ENCODE peak calls at places on chromosome 7, in nine cellular contexts. C is IMR-90, V is hepatocyte, H is PC-9, S is H1, M is A549, J is mammary epithelial cell, K is GM12878, A is neural progenitor cell. N is an unnamed sample. For H3K9me3, the result is how much of the 10 kb centered on the place peaks cover.

GRCh38 chr7:35251606-35252310 is 2.1 kb downstream of the TBX20 start:
- DNase-seq in H (no peak), A (no peak), C (no peak), V (no peak), J (no peak), K (no peak), S (no peak), M (no peak), N (no peak)

GRCh38 chr7:20407585-20408466 is 77.1 kb downstream of the ITGB8 start:
- DNase-seq in K (no peak), H (peak), S (no peak), C (peak), J (peak), M (no peak), A (peak), V (no peak), N (no peak)

GRCh38 chr7:36285276-36285675 is 104.4 kb upstream of the ANLN start:
- DNase-seq in H (no peak), A (no peak), K (no peak), C (no peak), S (no peak), V (no peak), M (no peak), J (no peak), N (no peak)

GRCh38 chr7:79787623-79788022 is 334.2 kb upstream of the MAGI2 start:
- DNase-seq in C (no peak), S (no peak), H (no peak), J (no peak), A (no peak), M (no peak), V (no peak), K (no peak), N (no peak)

GRCh38 chr7:128135275-128136214 is 104.3 kb upstream of the LRRC4 start:
- DNase-seq in C (peak), V (peak), J (peak), K (no peak), S (no peak), A (peak), M (peak), H (peak), N (peak)

GRCh38 chr7:73436031-73436929 is 2.7 kb downstream of the FZD9 start:
- DNase-seq in J (no peak), M (peak), V (peak), S (no peak), H (peak), C (no peak), A (no peak), K (no peak), N (no peak)

GRCh38 chr7:80449841-80450240 is 62.0 kb downstream of the GNAT3 start:
- DNase-seq in J (no peak), K (no peak), C (no peak), V (peak), M (no peak), S (no peak), A (no peak), H (no peak), N (no peak)

GRCh38 chr7:96075510-96076349 is 246.2 kb downstream of the SLC25A13 start:
- DNase-seq in A (peak), K (no peak), S (no peak), H (peak), C (peak), V (peak), M (peak), J (peak), N (peak)

GRCh38 chr7:137875746-137876145 is 29.0 kb upstream of the DGKI start:
- DNase-seq in C (no peak), M (no peak), K (no peak), S (no peak), J (no peak), A (no peak), V (no peak), H (no peak), N (no peak)

GRCh38 chr7:131543298-131543697 is 13.1 kb downstream of the PODXL start:
- DNase-seq in K (no peak), C (no peak), V (no peak), H (no peak), M (no peak), J (no peak), A (no peak), S (no peak), N (no peak)

GRCh38 chr7:122746948-122747347 is 44.2 kb upstream of the RNF148 start:
- DNase-seq in J (no peak), A (no peak), S (no peak), H (no peak), K (peak), M (no peak), C (no peak), V (no peak), N (no peak)

GRCh38 chr7:100694196-100694745 is at the start of gene GIGYF1:
- DNase-seq in H (peak), A (peak), C (peak), K (no peak), V (peak), J (peak), S (no peak), M (peak), N (peak)

GRCh38 chr7:42055171-42055570 is 181.8 kb downstream of the GLI3 start:
- DNase-seq in V (no peak), A (no peak), H (no peak), M (no peak), K (no peak), C (no peak), J (no peak), S (no peak), N (no peak)

GRCh38 chr7:91046322-91047088 is 217.7 kb upstream of the FZD1 start:
- DNase-seq in H (no peak), K (no peak), C (peak), V (no peak), S (no peak), J (no peak), A (no peak), M (no peak), N (peak)

GRCh38 chr7:100373261-100373831 is at the start of gene PILRA:
- DNase-seq in C (no peak), J (no peak), V (no peak), M (no peak), A (no peak), K (no peak), S (no peak), H (no peak), N (no peak)

GRCh38 chr7:154591544-154591943 is 411.4 kb downstream of the PAXIP1 start:
- DNase-seq in K (no peak), M (no peak), C (no peak), S (no peak), V (peak), J (no peak), H (no peak), A (no peak), N (no peak)

GRCh38 chr7:41058986-41059741 is 643.7 kb downstream of the INHBA start:
- DNase-seq in M (no peak), V (peak), A (no peak), C (peak), J (peak), K (no peak), S (peak), H (peak), N (no peak)

GRCh38 chr7:74655785-74656420 is 1.6 kb upstream of the GTF2I start:
- DNase-seq in C (no peak), M (peak), A (no peak), V (no peak), H (no peak), J (no peak), S (no peak), K (no peak), N (no peak)

GRCh38 chr7:150806863-150807262 is 6.3 kb downstream of the TMEM176A start:
- DNase-seq in M (no peak), A (no peak), V (no peak), J (no peak), S (no peak), K (no peak), H (no peak), C (no peak), N (no peak)

GRCh38 chr7:12401538-12402364 is 1.9 kb downstream of the VWDE start:
- DNase-seq in A (no peak), S (no peak), V (no peak), M (no peak), C (no peak), J (no peak), K (no peak), H (no peak), N (no peak)

GRCh38 chr7:71477441-71477840 is 345.5 kb downstream of the GALNT17 start:
- DNase-seq in H (no peak), J (no peak), A (no peak), K (no peak), C (no peak), S (no peak), V (no peak), M (no peak), N (no peak)

GRCh38 chr7:461453-462172 is 58.0 kb downstream of the PDGFA start:
- DNase-seq in V (no peak), A (no peak), C (no peak), M (no peak), K (no peak), S (no peak), J (no peak), H (no peak), N (no peak)

GRCh38 chr7:1802899-1803298 is 132.8 kb downstream of the ELFN1 start:
- DNase-seq in J (no peak), C (no peak), M (no peak), S (no peak), H (no peak), K (no peak), V (no peak), A (no peak), N (no peak)

GRCh38 chr7:79692015-79692414 is 238.5 kb upstream of the MAGI2 start:
- DNase-seq in S (no peak), V (no peak), K (no peak), M (no peak), A (no peak), H (no peak), J (peak), C (peak), N (no peak)

GRCh38 chr7:30281263-30281662 is 3.1 kb upstream of the ZNRF2 start:
- DNase-seq in V (no peak), A (peak), M (no peak), C (no peak), K (no peak), S (no peak), H (no peak), J (no peak), N (no peak)
- H3K4me2 ChIP-seq in V (peak), A (peak), M (no peak), C (no peak), K (no peak), S (no peak), H (no peak), J (no peak), N (peak)

DNA sequence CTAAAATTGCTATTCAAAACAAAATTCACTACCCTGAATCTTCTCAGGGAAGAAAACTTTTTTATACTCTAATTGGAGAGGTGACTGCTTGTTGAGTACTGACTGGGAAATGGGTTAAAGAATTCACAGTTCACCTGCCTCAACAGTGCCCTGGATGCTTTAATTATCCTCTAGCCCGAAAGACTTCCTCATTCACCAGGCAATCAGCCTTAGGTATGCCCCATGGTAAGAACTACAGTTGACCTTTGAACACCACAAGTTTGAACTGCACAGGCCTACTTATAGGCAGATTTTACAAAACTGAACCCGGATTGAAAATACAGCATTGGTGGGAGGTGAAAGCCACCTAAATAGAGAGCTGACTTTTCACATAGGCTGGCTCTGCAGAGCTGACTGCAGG is 175.3 kb downstream of the ELAPOR2 start:
- DNase-seq in M (no peak), V (peak), S (no peak), H (no peak), J (no peak), K (no peak), C (no peak), A (no peak), N (no peak)
- H3K9me3 ChIP-seq in M (under half), V (under half), S (under half), H (under half), J (under half), K (under half), C (under half), A (under half), N (under half)

DNA sequence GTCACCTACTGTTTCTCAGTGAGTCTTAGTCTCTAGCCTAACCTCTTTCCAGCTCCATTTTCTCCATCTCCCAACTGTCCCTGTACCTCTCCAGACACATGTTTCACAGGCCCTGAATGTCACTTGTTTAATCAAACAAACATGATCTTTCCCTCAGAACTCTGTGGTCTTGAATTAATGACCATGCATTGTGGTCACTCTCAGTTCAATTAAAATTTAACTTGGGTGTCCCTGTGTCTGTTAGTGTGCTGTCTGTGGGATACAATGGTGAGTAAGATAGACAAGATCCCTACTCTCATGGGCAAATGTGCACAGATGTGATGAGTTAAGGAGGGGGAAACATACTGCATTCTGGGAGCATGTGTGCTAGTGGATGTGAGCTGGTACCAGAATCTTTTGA is 65.0 kb downstream of the RBM33 start:
- DNase-seq in S (no peak), H (no peak), A (no peak), C (no peak), V (no peak), M (no peak), K (no peak), J (no peak), N (no peak)
- H3K4me2 ChIP-seq in S (no peak), H (no peak), A (no peak), C (no peak), V (no peak), M (no peak), K (no peak), J (no peak), N (no peak)

DNA sequence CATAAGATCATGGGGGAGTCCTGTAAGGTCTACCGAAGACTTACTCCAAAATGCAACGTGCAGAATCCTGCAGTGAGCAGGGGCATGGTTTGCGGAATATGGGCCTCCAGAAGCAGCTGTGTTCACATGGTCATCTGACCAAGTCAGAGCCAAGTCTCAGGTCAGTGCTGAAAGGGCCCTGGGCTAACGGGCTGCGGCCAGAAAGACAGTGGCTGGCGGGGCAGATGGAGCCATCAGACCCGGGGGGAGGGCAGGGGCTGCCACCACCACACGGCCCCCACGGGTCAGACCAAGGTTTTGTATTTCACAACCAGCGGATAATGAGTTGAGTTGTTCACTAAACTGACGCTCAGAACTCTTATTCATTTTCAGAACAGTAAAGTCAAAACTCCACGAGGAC is 522.3 kb downstream of the PTPRN2 start:
- DNase-seq in H (no peak), K (no peak), M (no peak), S (no peak), C (no peak), J (no peak), V (no peak), A (no peak), N (no peak)
- H3K9me3 ChIP-seq in H (under half), K (under half), M (under half), S (under half), C (half or more), J (half or more), V (under half), A (under half), N (under half)

GRCh38 chr7:55552320-55553086 is 19.8 kb downstream of the VOPP1 start:
- DNase-seq in J (no peak), M (no peak), C (peak), K (no peak), V (peak), H (peak), A (no peak), S (no peak), N (no peak)
- H3K4me2 ChIP-seq in J (no peak), M (peak), C (peak), K (peak), V (no peak), H (peak), A (no peak), S (no peak), N (no peak)

DNA sequence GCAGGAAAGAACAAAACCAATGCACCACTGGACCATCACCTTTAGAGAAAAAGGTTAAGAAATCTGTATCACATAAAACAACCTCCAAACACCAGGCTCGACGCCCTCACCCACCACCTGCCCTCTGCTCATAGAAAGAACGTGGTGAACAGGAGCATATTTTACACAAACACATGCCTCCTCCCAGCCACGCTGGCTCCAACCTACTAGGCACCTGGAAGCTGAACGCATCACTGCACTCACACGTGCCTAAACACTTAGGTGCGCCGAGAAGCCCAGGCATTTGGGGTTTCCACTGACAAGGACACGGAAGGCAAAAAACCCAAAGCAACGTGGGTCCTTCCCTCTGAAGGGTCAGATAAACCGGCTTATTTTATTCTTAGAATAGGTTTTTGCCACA is 56.0 kb downstream of the PTPRN2 start:
- DNase-seq in C (no peak), S (no peak), V (no peak), A (no peak), J (no peak), M (no peak), H (no peak), K (no peak), N (no peak)
- H3K9me3 ChIP-seq in C (half or more), S (under half), V (under half), A (under half), J (under half), M (under half), H (under half), K (under half), N (under half)

DNA sequence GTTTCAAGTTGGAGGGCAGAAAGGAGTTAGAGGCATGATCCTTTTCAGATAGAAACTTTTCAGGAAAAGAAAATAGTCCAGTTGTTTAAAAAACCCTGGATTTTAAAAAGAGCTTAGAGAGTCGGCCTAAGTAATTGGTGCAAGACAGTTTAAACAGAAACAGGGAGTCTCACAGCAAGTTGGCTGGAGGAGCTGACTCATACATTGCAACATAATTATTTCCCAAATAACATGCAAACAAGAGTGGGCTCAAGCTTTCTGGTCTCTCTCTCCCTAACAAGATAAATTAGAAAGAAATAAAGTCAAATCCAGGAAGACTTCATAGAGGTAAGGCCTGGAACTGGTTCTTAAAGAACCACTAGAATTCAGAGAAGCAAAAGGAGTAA is 100.3 kb upstream of the AGBL3 start:
- DNase-seq in K (no peak), M (peak), C (peak), A (no peak), V (peak), S (no peak), H (no peak), J (peak), N (no peak)
- H3K4me2 ChIP-seq in K (no peak), M (peak), C (peak), A (no peak), V (peak), S (no peak), H (peak), J (peak), N (no peak)

GRCh38 chr7:157630301-157630853 is 293.6 kb downstream of the DNAJB6 start:
- DNase-seq in C (no peak), K (no peak), J (no peak), M (no peak), H (no peak), A (no peak), S (no peak), V (no peak), N (no peak)
- H3K9me3 ChIP-seq in C (under half), K (under half), J (under half), M (under half), H (under half), A (under half), S (under half), V (under half), N (under half)